ENCODE peak calls at places on chromosomes 3 and 15, in five cellular contexts. S, A, O, M and Z are unnamed samples.

GRCh38 chr3:36166477-36166876 is 213.8 kb upstream of the STAC start:
- DNase-seq in S (no peak), A (no peak), O (no peak), M (no peak), Z (no peak)

GRCh38 chr3:129651316-129652202 is 45.1 kb upstream of the PLXND1 start:
- DNase-seq in S (no peak), A (no peak), O (no peak), M (no peak), Z (no peak)

GRCh38 chr15:101004986-101005747 is 86.0 kb downstream of the LRRK1 start:
- DNase-seq in S (peak), A (peak), O (no peak), M (no peak), Z (no peak)

GRCh38 chr15:56989411-56989924 is 71.0 kb downstream of the TCF12 start:
- DNase-seq in S (no peak), A (no peak), O (no peak), M (no peak), Z (peak)

GRCh38 chr3:197335428-197336132 is 37.2 kb upstream of the DLG1 start:
- DNase-seq in S (no peak), A (no peak), O (no peak), M (no peak), Z (no peak)

GRCh38 chr3:47082519-47082918 is 81.4 kb downstream of the SETD2 start:
- DNase-seq in S (no peak), A (no peak), O (no peak), M (no peak), Z (no peak)

GRCh38 chr3:14803101-14803980 is 15.4 kb upstream of the FGD5 start:
- DNase-seq in S (peak), A (no peak), O (no peak), M (no peak), Z (no peak)

GRCh38 chr3:100042577-100042981 is 71.7 kb downstream of the FILIP1L start:
- DNase-seq in S (no peak), A (no peak), O (no peak), M (no peak), Z (no peak)

GRCh38 chr15:31974855-31975421 is 55.4 kb upstream of the CHRNA7 start:
- DNase-seq in S (peak), A (no peak), O (no peak), M (peak), Z (peak)

GRCh38 chr15:43920815-43921214 is 94.0 kb downstream of the WDR76 start:
- DNase-seq in S (no peak), A (no peak), O (no peak), M (no peak), Z (no peak)

GRCh38 chr3:47344971-47345370 is 35.9 kb upstream of the PTPN23 start:
- DNase-seq in S (no peak), A (no peak), O (no peak), M (no peak), Z (no peak)

GRCh38 chr15:31799711-31800321 is 230.5 kb upstream of the CHRNA7 start:
- DNase-seq in S (no peak), A (no peak), O (no peak), M (no peak), Z (no peak)

GRCh38 chr3:150286390-150287147 is 121.5 kb upstream of the TSC22D2 start:
- DNase-seq in S (no peak), A (no peak), O (no peak), M (peak), Z (peak)

GRCh38 chr3:27653803-27654558 is 68.1 kb downstream of the EOMES start:
- DNase-seq in S (no peak), A (no peak), O (no peak), M (no peak), Z (no peak)

GRCh38 chr15:27592036-27592725 is 506.9 kb downstream of the OCA2 start:
- DNase-seq in S (no peak), A (no peak), O (no peak), M (no peak), Z (no peak)

GRCh38 chr15:39462691-39463090 is 118.2 kb upstream of the THBS1 start:
- DNase-seq in S (no peak), A (no peak), O (no peak), M (no peak), Z (no peak)

GRCh38 chr15:65862682-65863081 is 6.6 kb upstream of the RAB11A start:
- DNase-seq in S (peak), A (no peak), O (peak), M (peak), Z (peak)

GRCh38 chr15:34691024-34691423 is 63.8 kb downstream of the GJD2 start:
- DNase-seq in S (no peak), A (no peak), O (no peak), M (no peak), Z (no peak)

GRCh38 chr3:19641408-19641807 is 292.6 kb downstream of the EFHB start:
- DNase-seq in S (no peak), A (no peak), O (no peak), M (no peak), Z (no peak)

GRCh38 chr15:71096676-71097075 is 18.6 kb upstream of the THSD4 start:
- DNase-seq in S (no peak), A (no peak), O (no peak), M (no peak), Z (no peak)

GRCh38 chr15:87599616-87600015 is 656.9 kb downstream of the NTRK3 start:
- DNase-seq in S (no peak), A (no peak), O (no peak), M (no peak), Z (no peak)

GRCh38 chr3:29668728-29669127 is 387.9 kb downstream of the RBMS3 start:
- DNase-seq in S (no peak), A (no peak), O (no peak), M (no peak), Z (no peak)

GRCh38 chr3:86923071-86923476 is 67.9 kb downstream of the VGLL3 start:
- DNase-seq in S (no peak), A (no peak), O (no peak), M (no peak), Z (no peak)

GRCh38 chr3:178059124-178059523 is 477.1 kb upstream of the KCNMB2 start:
- DNase-seq in S (no peak), A (no peak), O (no peak), M (no peak), Z (no peak)

GRCh38 chr3:9704343-9705322 is 1.0 kb downstream of the CPNE9 start:
- DNase-seq in S (peak), A (peak), O (no peak), M (no peak), Z (no peak)

DNA sequence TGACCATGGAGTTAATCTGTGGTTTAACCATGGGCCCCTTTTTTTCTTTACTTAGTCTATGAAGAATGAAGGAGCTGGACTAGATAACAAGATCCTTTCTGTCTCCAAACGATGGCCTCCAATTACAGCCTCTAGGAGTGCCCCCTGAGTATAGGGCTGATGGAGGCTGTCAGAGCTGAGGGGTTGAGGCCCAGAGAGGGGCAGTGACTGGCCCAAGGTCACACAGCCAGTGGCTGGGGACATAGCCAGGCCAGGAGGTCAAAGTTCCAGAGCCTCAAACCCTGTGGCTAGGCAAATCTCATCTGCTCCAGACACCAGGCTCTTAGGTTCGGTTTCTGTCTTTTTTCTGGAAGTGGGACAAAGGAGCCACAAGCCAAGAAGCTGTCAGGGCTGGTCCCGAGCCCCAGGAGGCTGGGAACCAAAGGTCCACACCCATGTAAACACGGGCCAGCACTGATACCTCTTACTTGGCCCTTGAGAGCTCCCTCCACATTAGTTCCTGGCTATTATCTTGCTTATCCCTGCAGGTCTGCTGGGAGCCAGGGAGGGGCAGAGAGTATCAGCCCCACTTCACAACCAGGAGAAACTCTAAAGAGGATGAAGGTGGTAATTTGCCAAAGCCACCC is 10.3 kb downstream of the RHOV start:
- DNase-seq in S (no peak), A (no peak), O (no peak), M (no peak), Z (no peak)
- H3K27ac ChIP-seq in S (peak), A (no peak), O (no peak), M (no peak), Z (no peak)

DNA sequence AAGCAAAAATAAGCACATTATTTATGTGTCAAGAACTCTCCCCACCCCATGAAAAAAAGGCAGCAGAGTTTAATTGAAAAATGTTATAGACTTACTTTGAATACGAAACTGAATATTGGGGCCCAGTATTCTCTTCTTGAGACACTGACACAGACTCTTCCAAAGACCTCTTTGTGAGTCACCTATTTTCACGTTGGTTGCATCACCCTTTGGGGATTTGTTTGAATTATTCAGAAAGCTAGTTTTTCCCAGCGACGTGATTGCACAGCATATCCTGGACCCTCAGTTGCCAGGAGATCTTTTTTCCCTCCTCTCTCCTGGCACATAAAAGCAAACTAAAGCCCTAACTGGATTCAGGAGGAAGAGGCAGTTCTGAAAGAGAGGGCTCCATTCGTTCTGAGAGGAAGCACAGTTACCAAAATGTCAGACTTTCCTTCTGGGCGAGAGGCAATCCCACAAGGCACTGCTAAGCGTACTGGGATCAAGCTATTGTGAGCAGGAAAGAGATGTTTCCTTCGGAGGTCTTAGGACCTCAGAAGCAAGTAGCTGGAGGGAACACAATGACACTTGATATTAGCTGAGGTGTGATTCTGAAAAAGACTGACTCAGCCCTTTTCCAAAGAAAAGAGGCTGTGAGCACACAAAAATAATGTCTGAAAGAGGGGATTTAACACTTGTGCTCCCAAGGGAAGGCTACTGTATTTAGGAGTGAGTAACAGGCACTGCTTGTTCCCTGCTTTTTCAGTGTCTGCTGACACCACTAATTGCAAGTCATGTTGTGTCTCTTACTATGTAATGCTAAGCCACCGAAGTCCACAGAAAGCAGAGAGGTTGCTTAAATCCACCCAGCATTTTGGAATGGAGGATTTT is 65.8 kb upstream of the CADPS start:
- DNase-seq in S (no peak), A (no peak), O (no peak), M (no peak), Z (no peak)
- H3K27ac ChIP-seq in S (no peak), A (no peak), O (no peak), M (no peak), Z (no peak)

GRCh38 chr3:133905376-133905775 is 9.7 kb upstream of the RAB6B start:
- DNase-seq in S (no peak), A (no peak), O (no peak), M (no peak), Z (no peak)
- H3K27ac ChIP-seq in S (no peak), A (no peak), O (no peak), M (no peak), Z (no peak)

GRCh38 chr3:159620873-159621272 is 367.8 kb upstream of the IL12A start:
- DNase-seq in S (no peak), A (no peak), O (no peak), M (no peak), Z (no peak)
- H3K27ac ChIP-seq in S (no peak), A (no peak), O (no peak), M (no peak), Z (no peak)

GRCh38 chr15:29636921-29637320 is 185.3 kb downstream of the TJP1 start:
- DNase-seq in S (no peak), A (no peak), O (no peak), M (no peak), Z (no peak)
- H3K27ac ChIP-seq in S (no peak), A (no peak), O (no peak), M (no peak), Z (no peak)

DNA sequence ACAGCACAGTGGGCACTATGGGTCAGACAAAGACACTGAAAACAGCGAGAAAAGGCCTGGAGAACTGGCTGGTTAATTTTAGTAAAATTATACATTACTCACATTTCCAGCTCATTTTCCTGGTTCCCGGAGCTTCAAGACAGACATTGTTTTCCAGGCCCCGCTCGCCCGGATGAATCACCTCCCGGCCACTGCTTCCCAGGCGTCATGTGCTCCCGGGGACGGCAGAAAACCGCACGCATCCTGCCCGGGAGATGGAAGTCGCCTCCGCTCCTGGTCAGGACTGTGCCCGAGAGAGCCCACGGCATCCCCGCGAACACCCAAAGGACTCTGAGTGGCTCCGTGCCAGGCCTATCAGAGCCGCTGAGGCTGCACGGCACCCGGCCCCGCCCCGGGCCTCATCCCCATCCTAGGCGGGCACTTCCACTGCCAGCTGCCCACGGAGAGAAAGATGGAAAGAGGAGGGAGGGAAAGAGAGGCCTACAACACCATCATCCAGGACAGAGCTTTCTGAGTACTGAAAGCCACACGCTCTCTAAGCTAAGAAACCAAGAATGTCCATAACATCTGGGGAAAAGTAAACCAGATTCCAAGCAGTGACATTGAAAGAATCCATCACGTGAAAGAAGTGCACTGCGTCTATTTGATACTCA is 75.1 kb downstream of the VGLL4 start:
- DNase-seq in S (peak), A (peak), O (no peak), M (no peak), Z (no peak)
- H3K27ac ChIP-seq in S (peak), A (peak), O (no peak), M (no peak), Z (no peak)

DNA sequence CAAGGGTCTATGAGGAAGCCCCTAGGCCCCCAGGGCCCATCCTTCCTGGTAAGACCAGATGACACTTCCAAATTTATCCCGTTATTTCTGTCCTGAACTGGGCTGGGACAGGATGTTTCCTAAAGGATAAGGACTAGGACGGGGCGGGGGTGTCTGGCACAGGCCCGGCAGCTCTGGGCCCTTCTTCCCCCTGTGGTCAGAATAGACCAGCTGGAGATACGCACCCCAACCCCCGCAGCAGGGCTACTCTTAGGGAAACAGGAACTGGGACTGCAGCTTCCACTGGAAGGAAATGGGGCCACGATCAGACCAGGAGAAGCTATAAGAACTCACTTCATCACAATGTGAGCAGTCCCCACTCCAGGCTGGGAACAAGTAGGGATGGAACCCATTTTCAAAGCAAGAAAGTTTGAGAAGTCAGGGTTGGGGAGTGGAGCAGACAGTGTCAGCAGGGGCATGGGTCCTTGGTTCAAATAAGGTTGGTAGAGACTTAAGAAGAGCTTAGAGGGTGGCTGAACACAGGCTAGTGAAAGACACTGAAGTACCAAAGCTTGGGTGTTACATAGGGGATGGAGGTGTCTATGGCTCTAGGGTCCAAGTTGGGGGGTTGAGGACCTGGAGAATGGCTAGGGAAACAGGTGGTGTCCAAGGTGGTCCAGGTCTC is 1.1 kb downstream of the NCKIPSD start:
- DNase-seq in S (peak), A (peak), O (no peak), M (no peak), Z (peak)
- H3K27ac ChIP-seq in S (peak), A (peak), O (no peak), M (no peak), Z (no peak)

DNA sequence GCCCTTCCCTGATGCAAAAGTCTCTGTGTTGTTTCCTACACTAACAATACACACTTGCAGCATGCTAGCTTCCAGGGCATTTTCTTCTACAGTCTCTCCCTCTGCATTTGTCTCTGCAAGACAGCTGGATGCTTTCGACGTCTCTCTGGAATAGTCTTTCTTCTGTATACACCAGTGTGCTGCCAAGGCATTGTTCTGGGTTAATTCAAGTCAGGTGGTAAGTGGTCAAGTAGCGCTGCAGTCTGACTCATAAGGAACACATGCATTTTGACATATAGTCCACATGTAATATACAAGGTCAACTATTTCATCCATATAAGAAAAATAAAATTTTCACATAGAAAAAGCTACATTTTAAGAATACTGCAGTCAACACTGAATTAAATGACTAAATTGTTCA is 92.7 kb downstream of the MYLK start:
- DNase-seq in S (no peak), A (no peak), O (no peak), M (no peak), Z (no peak)
- H3K27ac ChIP-seq in S (peak), A (no peak), O (no peak), M (no peak), Z (no peak)

GRCh38 chr3:44105571-44105970 is 136.1 kb upstream of the TOPAZ1 start:
- DNase-seq in S (no peak), A (no peak), O (no peak), M (no peak), Z (peak)

GRCh38 chr3:44106761-44107160 is 134.9 kb upstream of the TOPAZ1 start:
- DNase-seq in S (no peak), A (no peak), O (no peak), M (no peak), Z (no peak)

GRCh38 chr3:44104043-44104442 is 137.6 kb upstream of the TOPAZ1 start:
- DNase-seq in S (no peak), A (no peak), O (no peak), M (no peak), Z (no peak)

GRCh38 chr3:44108481-44108880 is 133.2 kb upstream of the TOPAZ1 start:
- DNase-seq in S (no peak), A (no peak), O (no peak), M (no peak), Z (no peak)

GRCh38 chr3:44104668-44105321 is 136.9 kb upstream of the TOPAZ1 start:
- DNase-seq in S (no peak), A (no peak), O (peak), M (no peak), Z (no peak)
- H3K27ac ChIP-seq in S (no peak), A (no peak), O (no peak), M (no peak), Z (no peak)